ENCODE peak calls at places on chromosomes 13 and 19, in ten cellular contexts. B is AG04450; X is PC-3; D is foreskin melanocyte; G is hypothalamus; Z is occipital lobe; T is stimulated activated CD8-positive, alpha-beta memory T cell treated with anti-CD3 and anti-CD28 coated beads, Interleukin-2, amount 100 ng/mL, for 1 hour; A is activated CD8-positive, alpha-beta memory T cell treated with anti-CD3 and anti-CD28 coated beads, Interleukin-2, amount 50 U/mL, for 4 hours; S is islet precursor cell; C is activated CD4-positive, alpha-beta T cell treated with anti-CD3 and anti-CD28 coated beads, Interleukin-2, amount 10 ng/mL, durations not matched to agents 7 days and 5 days. J is an unnamed sample.

GRCh38 chr13:76641056-76641455 is 245.1 kb downstream of the KCTD12 start:
- DNase-seq in B (no peak), X (no peak), D (peak), G (no peak), Z (no peak), T (no peak), A (no peak), S (no peak), C (no peak), J (no peak)

GRCh38 chr19:46491975-46492682 is 3.5 kb downstream of the PNMA8B start:
- DNase-seq in B (no peak), X (no peak), D (no peak), G (no peak), Z (no peak), T (no peak), A (no peak), S (no peak), C (no peak), J (no peak)

GRCh38 chr19:43420954-43421353 is 6.3 kb downstream of the TEX101 start:
- DNase-seq in B (no peak), X (no peak), D (no peak), G (no peak), Z (no peak), T (no peak), A (no peak), S (no peak), C (no peak), J (no peak)

GRCh38 chr19:12077375-12077774 is 12.8 kb downstream of the ZNF844 start:
- DNase-seq in B (no peak), X (no peak), D (no peak), G (no peak), Z (no peak), T (no peak), A (no peak), S (no peak), C (no peak), J (no peak)

GRCh38 chr19:14432817-14433453 is at the start of gene PKN1:
- DNase-seq in B (no peak), X (peak), D (no peak), G (peak), Z (no peak), T (no peak), A (peak), S (no peak), C (peak), J (peak)

GRCh38 chr13:28498481-28499115 is 3.7 kb upstream of the FLT1 start:
- DNase-seq in B (no peak), X (no peak), D (no peak), G (no peak), Z (no peak), T (no peak), A (no peak), S (peak), C (no peak), J (no peak)

GRCh38 chr19:38392707-38393308 is 4.3 kb downstream of the SPRED3 start:
- DNase-seq in B (no peak), X (peak), D (no peak), G (no peak), Z (no peak), T (no peak), A (no peak), S (no peak), C (no peak), J (no peak)

GRCh38 chr13:109154546-109154945 is 525.1 kb downstream of the MYO16 start:
- DNase-seq in B (no peak), X (no peak), D (no peak), G (no peak), Z (no peak), T (no peak), A (no peak), S (peak), C (no peak), J (no peak)

GRCh38 chr19:2549701-2550191 is 73.8 kb downstream of the GADD45B start:
- DNase-seq in B (peak), X (peak), D (peak), G (peak), Z (peak), T (no peak), A (no peak), S (peak), C (no peak), J (no peak)

GRCh38 chr13:66171821-66172220 is 1058.3 kb downstream of the PCDH9 start:
- DNase-seq in B (no peak), X (no peak), D (no peak), G (no peak), Z (no peak), T (no peak), A (no peak), S (no peak), C (no peak), J (no peak)

GRCh38 chr19:13117772-13118423 is at the start of gene NACC1:
- DNase-seq in B (no peak), X (peak), D (peak), G (peak), Z (peak), T (peak), A (peak), S (peak), C (peak), J (peak)

J was measured in RWPE1.